ENCODE peak calls at places on chromosome 19, in ten cellular contexts. S is AG09309; G is A549; I is stimulated activated CD8-positive, alpha-beta memory T cell treated with anti-CD3 and anti-CD28 coated beads, Interleukin-4, amount 100 ng/mL, for 4 hours; R is hepatic stellate cell; X is neural progenitor cell; C is heart right ventricle; D is renal cortical epithelial cell; F is activated CD8-positive, alpha-beta memory T cell treated with anti-CD3 and anti-CD28 coated beads for 1 hour; Q is nephron progenitor cell. K is an unnamed sample.

GRCh38 chr19:6724631-6725185 is 4.3 kb upstream of the C3 start:
- DNase-seq in S (no peak), G (no peak), I (no peak), R (no peak), X (no peak), C (no peak), D (no peak), F (no peak), Q (no peak), K (no peak)

GRCh38 chr19:29576761-29577661 is 29.1 kb upstream of the POP4 start:
- DNase-seq in S (no peak), G (no peak), I (no peak), R (no peak), X (no peak), C (no peak), D (peak; percentile 6), F (no peak), Q (no peak), K (no peak)

GRCh38 chr19:52492201-52492960 is 35.1 kb upstream of the ZNF808 start:
- DNase-seq in S (no peak), G (no peak), I (no peak), R (no peak), X (peak; percentile 91), C (no peak), D (no peak), F (no peak), Q (peak; percentile 61), K (no peak)

GRCh38 chr19:47032171-47032811 is 12.7 kb downstream of the NPAS1 start:
- DNase-seq in S (no peak), G (peak; percentile 67), I (peak; percentile 32), R (peak; percentile 58), X (peak; percentile 71), C (peak; percentile 48), D (peak; percentile 18), F (peak; percentile 46), Q (peak; percentile 64), K (peak; percentile 42)

GRCh38 chr19:18322318-18322758 is 538 bp downstream of the LSM4 start:
- DNase-seq in S (no peak), G (peak; percentile 74), I (no peak), R (peak; percentile 80), X (peak; percentile 81), C (no peak), D (peak; percentile 50), F (no peak), Q (peak; percentile 57), K (no peak)

GRCh38 chr19:36837525-36837901 is 674 bp downstream of the ZNF790 start:
- DNase-seq in S (no peak), G (no peak), I (no peak), R (peak; percentile 4), X (no peak), C (no peak), D (peak; percentile 36), F (no peak), Q (no peak), K (no peak)

GRCh38 chr19:3025516-3025890 is 3.6 kb downstream of the TLE2 start:
- DNase-seq in S (no peak), G (no peak), I (no peak), R (no peak), X (no peak), C (no peak), D (no peak), F (no peak), Q (no peak), K (no peak)

GRCh38 chr19:2663920-2664571 is 38.4 kb downstream of the GNG7 start:
- DNase-seq in S (no peak), G (no peak), I (no peak), R (no peak), X (no peak), C (peak; percentile 81), D (no peak), F (no peak), Q (no peak), K (no peak)

GRCh38 chr19:33133438-33134031 is 1.6 kb downstream of the WDR88 start:
- DNase-seq in S (no peak), G (peak; percentile 51), I (no peak), R (no peak), X (peak; percentile 40), C (no peak), D (no peak), F (no peak), Q (peak; percentile 17), K (no peak)

GRCh38 chr19:47725759-47726401 is 12.7 kb downstream of the EHD2 start:
- DNase-seq in S (no peak), G (peak; percentile 53), I (no peak), R (no peak), X (no peak), C (no peak), D (no peak), F (no peak), Q (no peak), K (no peak)

GRCh38 chr19:3320354-3320670 is 46.1 kb upstream of the NFIC start:
- DNase-seq in S (no peak), G (no peak), I (no peak), R (no peak), X (no peak), C (no peak), D (no peak), F (no peak), Q (no peak), K (no peak)

GRCh38 chr19:13342672-13343071 is 163.6 kb downstream of the CACNA1A start:
- DNase-seq in S (no peak), G (no peak), I (no peak), R (no peak), X (no peak), C (no peak), D (no peak), F (no peak), Q (no peak), K (no peak)

GRCh38 chr19:18469245-18470107 is 31.5 kb upstream of the ISYNA1 start:
- DNase-seq in S (no peak), G (peak; percentile 81), I (no peak), R (peak; percentile 71), X (peak; percentile 82), C (peak; percentile 76), D (peak; percentile 88), F (peak; percentile 48), Q (peak; percentile 79), K (no peak)

GRCh38 chr19:3801412-3802096 is 15.4 kb upstream of the MATK start:
- DNase-seq in S (no peak), G (no peak), I (peak; percentile 43), R (no peak), X (peak; percentile 72), C (peak; percentile 43), D (no peak), F (peak; percentile 46), Q (peak; percentile 70), K (no peak)

GRCh38 chr19:35336166-35336955 is 7.4 kb downstream of the CD22 start:
- DNase-seq in S (no peak), G (no peak), I (no peak), R (no peak), X (no peak), C (no peak), D (no peak), F (no peak), Q (no peak), K (no peak)

GRCh38 chr19:35395762-35396199 is 24.9 kb downstream of the GPR42 start:
- DNase-seq in S (no peak), G (no peak), I (no peak), R (no peak), X (peak; percentile 6), C (peak; percentile 28), D (no peak), F (no peak), Q (no peak), K (no peak)

GRCh38 chr19:32404213-32404938 is 1.2 kb upstream of the DPY19L3 start:
- DNase-seq in S (no peak), G (no peak), I (no peak), R (no peak), X (peak; percentile 78), C (no peak), D (no peak), F (no peak), Q (no peak), K (no peak)

GRCh38 chr19:45164577-45165335 is 4.0 kb upstream of the NKPD1 start:
- DNase-seq in S (no peak), G (peak; percentile 79), I (no peak), R (no peak), X (peak; percentile 33), C (peak; percentile 37), D (peak; percentile 73), F (peak; percentile 11), Q (peak; percentile 46), K (no peak)